ENCODE peak calls at places on chromosomes 7 and 10, in nine cellular contexts. One of them, this sample, is unnamed.

GRCh38 chr7:81990395-81990794 is 220.5 kb upstream of the HGF start:
- DNase-seq in NCI-H1436: no peak
- DNase-seq in HT1080: peak; percentile 85
- DNase-seq in EL: peak; percentile 48
- DNase-seq in PC-9: no peak
- DNase-seq in naive thymus-derived CD4-positive, alpha-beta T cell: no peak
- DNase-seq in GM13976: no peak
- DNase-seq in GM20000: no peak
- DNase-seq in LHCN-M2: peak; percentile 88
- DNase-seq in this sample: no peak

GRCh38 chr7:27141591-27142561 is 1.6 kb downstream of the HOXA5 start:
- DNase-seq in naive thymus-derived CD4-positive, alpha-beta T cell: no peak
- DNase-seq in LHCN-M2: peak; percentile 77
- DNase-seq in GM13976: no peak
- DNase-seq in EL: no peak
- DNase-seq in NCI-H1436: no peak
- DNase-seq in PC-9: no peak
- DNase-seq in HT1080: no peak
- DNase-seq in GM20000: no peak
- DNase-seq in this sample: no peak

GRCh38 chr10:18501198-18501597 is 150.2 kb downstream of the NSUN6 start:
- DNase-seq in LHCN-M2: peak; percentile 54
- DNase-seq in naive thymus-derived CD4-positive, alpha-beta T cell: no peak
- DNase-seq in PC-9: no peak
- DNase-seq in GM13976: peak; percentile 27
- DNase-seq in EL: peak; percentile 59
- DNase-seq in HT1080: peak; percentile 76
- DNase-seq in NCI-H1436: no peak
- DNase-seq in GM20000: peak; percentile 20
- DNase-seq in this sample: no peak

GRCh38 chr10:42551582-42552187 is 86.7 kb downstream of the ZNF33B start:
- DNase-seq in GM13976: no peak
- DNase-seq in EL: no peak
- DNase-seq in GM20000: no peak
- DNase-seq in LHCN-M2: peak; percentile 6
- DNase-seq in PC-9: no peak
- DNase-seq in HT1080: no peak
- DNase-seq in naive thymus-derived CD4-positive, alpha-beta T cell: no peak
- DNase-seq in NCI-H1436: no peak
- DNase-seq in this sample: no peak

GRCh38 chr7:39184387-39184786 is 206.7 kb downstream of the POU6F2 start:
- DNase-seq in PC-9: no peak
- DNase-seq in HT1080: peak; percentile 4
- DNase-seq in naive thymus-derived CD4-positive, alpha-beta T cell: no peak
- DNase-seq in NCI-H1436: no peak
- DNase-seq in LHCN-M2: peak; percentile 2
- DNase-seq in GM13976: no peak
- DNase-seq in GM20000: no peak
- DNase-seq in EL: no peak
- DNase-seq in this sample: no peak

GRCh38 chr10:92689663-92690210 is at the start of gene HHEX:
- DNase-seq in EL: peak; percentile 82
- DNase-seq in GM13976: peak; percentile 89
- DNase-seq in PC-9: peak; percentile 61
- DNase-seq in HT1080: peak; percentile 41
- DNase-seq in LHCN-M2: no peak
- DNase-seq in naive thymus-derived CD4-positive, alpha-beta T cell: no peak
- DNase-seq in GM20000: peak; percentile 90
- DNase-seq in NCI-H1436: peak; percentile 30
- DNase-seq in this sample: peak; percentile 35

GRCh38 chr7:35254496-35255416 is 856 bp upstream of the TBX20 start:
- DNase-seq in LHCN-M2: no peak
- DNase-seq in GM20000: no peak
- DNase-seq in naive thymus-derived CD4-positive, alpha-beta T cell: no peak
- DNase-seq in PC-9: no peak
- DNase-seq in EL: no peak
- DNase-seq in HT1080: no peak
- DNase-seq in NCI-H1436: no peak
- DNase-seq in GM13976: no peak
- DNase-seq in this sample: no peak

GRCh38 chr7:155208681-155209477 is 88.8 kb upstream of the INSIG1 start:
- DNase-seq in GM13976: no peak
- DNase-seq in NCI-H1436: no peak
- DNase-seq in PC-9: peak; percentile 62
- DNase-seq in HT1080: peak; percentile 73
- DNase-seq in GM20000: no peak
- DNase-seq in naive thymus-derived CD4-positive, alpha-beta T cell: no peak
- DNase-seq in EL: peak; percentile 59
- DNase-seq in LHCN-M2: peak; percentile 73
- DNase-seq in this sample: no peak

GRCh38 chr10:113849140-113849803 is 4.6 kb downstream of the DCLRE1A start:
- DNase-seq in GM20000: no peak
- DNase-seq in NCI-H1436: no peak
- DNase-seq in GM13976: no peak
- DNase-seq in HT1080: no peak
- DNase-seq in LHCN-M2: no peak
- DNase-seq in PC-9: no peak
- DNase-seq in naive thymus-derived CD4-positive, alpha-beta T cell: no peak
- DNase-seq in EL: no peak
- DNase-seq in this sample: no peak

GRCh38 chr10:60536529-60537114 is 146.9 kb upstream of the ANK3 start:
- DNase-seq in GM13976: no peak
- DNase-seq in LHCN-M2: peak; percentile 68
- DNase-seq in PC-9: no peak
- DNase-seq in NCI-H1436: no peak
- DNase-seq in HT1080: peak; percentile 85
- DNase-seq in EL: peak; percentile 46
- DNase-seq in naive thymus-derived CD4-positive, alpha-beta T cell: no peak
- DNase-seq in GM20000: no peak
- DNase-seq in this sample: no peak

GRCh38 chr10:17216217-17216900 is 11.7 kb upstream of the VIM start:
- DNase-seq in LHCN-M2: peak; percentile 98
- DNase-seq in NCI-H1436: no peak
- DNase-seq in GM20000: peak; percentile 72
- DNase-seq in GM13976: peak; percentile 62
- DNase-seq in PC-9: peak; percentile 29
- DNase-seq in HT1080: peak; percentile 99
- DNase-seq in EL: peak; percentile 93
- DNase-seq in naive thymus-derived CD4-positive, alpha-beta T cell: no peak
- DNase-seq in this sample: no peak

GRCh38 chr7:2276107-2276506 is 34.1 kb downstream of the NUDT1 start:
- DNase-seq in LHCN-M2: no peak
- DNase-seq in PC-9: no peak
- DNase-seq in naive thymus-derived CD4-positive, alpha-beta T cell: no peak
- DNase-seq in EL: no peak
- DNase-seq in HT1080: no peak
- DNase-seq in NCI-H1436: no peak
- DNase-seq in GM13976: no peak
- DNase-seq in GM20000: no peak
- DNase-seq in this sample: no peak

GRCh38 chr10:90846746-90847145 is 11.1 kb downstream of the HTR7 start:
- DNase-seq in NCI-H1436: no peak
- DNase-seq in PC-9: no peak
- DNase-seq in naive thymus-derived CD4-positive, alpha-beta T cell: no peak
- DNase-seq in LHCN-M2: peak; percentile 63
- DNase-seq in HT1080: no peak
- DNase-seq in GM20000: no peak
- DNase-seq in EL: no peak
- DNase-seq in GM13976: no peak
- DNase-seq in this sample: no peak

GRCh38 chr10:71948496-71949067 is 15.6 kb upstream of the CHST3 start:
- DNase-seq in PC-9: no peak
- DNase-seq in HT1080: no peak
- DNase-seq in LHCN-M2: no peak
- DNase-seq in GM13976: no peak
- DNase-seq in EL: no peak
- DNase-seq in GM20000: no peak
- DNase-seq in naive thymus-derived CD4-positive, alpha-beta T cell: no peak
- DNase-seq in NCI-H1436: no peak
- DNase-seq in this sample: no peak

GRCh38 chr7:28346972-28347371 is 65.3 kb upstream of the CREB5 start:
- DNase-seq in EL: peak; percentile 49
- DNase-seq in naive thymus-derived CD4-positive, alpha-beta T cell: no peak
- DNase-seq in NCI-H1436: no peak
- DNase-seq in GM20000: no peak
- DNase-seq in HT1080: no peak
- DNase-seq in PC-9: no peak
- DNase-seq in GM13976: no peak
- DNase-seq in LHCN-M2: peak; percentile 47
- DNase-seq in this sample: no peak

GRCh38 chr10:70328018-70328417 is 44.2 kb upstream of the NPFFR1 start:
- DNase-seq in GM13976: no peak
- DNase-seq in EL: no peak
- DNase-seq in HT1080: no peak
- DNase-seq in LHCN-M2: no peak
- DNase-seq in GM20000: no peak
- DNase-seq in NCI-H1436: no peak
- DNase-seq in PC-9: no peak
- DNase-seq in naive thymus-derived CD4-positive, alpha-beta T cell: no peak
- DNase-seq in this sample: no peak

GRCh38 chr10:125362966-125363365 is 202.6 kb upstream of the CTBP2 start:
- DNase-seq in HT1080: no peak
- DNase-seq in naive thymus-derived CD4-positive, alpha-beta T cell: no peak
- DNase-seq in PC-9: no peak
- DNase-seq in EL: no peak
- DNase-seq in LHCN-M2: no peak
- DNase-seq in NCI-H1436: no peak
- DNase-seq in GM13976: no peak
- DNase-seq in GM20000: no peak
- DNase-seq in this sample: no peak

GRCh38 chr10:48249763-48250351 is 24.6 kb downstream of the FRMPD2 start:
- DNase-seq in GM13976: peak; percentile 3
- DNase-seq in naive thymus-derived CD4-positive, alpha-beta T cell: no peak
- DNase-seq in PC-9: no peak
- DNase-seq in HT1080: no peak
- DNase-seq in GM20000: no peak
- DNase-seq in NCI-H1436: no peak
- DNase-seq in LHCN-M2: no peak
- DNase-seq in EL: no peak
- DNase-seq in this sample: no peak

GRCh38 chr10:102644066-102644645 is at the start of gene TRIM8:
- DNase-seq in NCI-H1436: no peak
- DNase-seq in naive thymus-derived CD4-positive, alpha-beta T cell: peak; percentile 68
- DNase-seq in LHCN-M2: peak; percentile 52
- DNase-seq in GM13976: peak; percentile 66
- DNase-seq in HT1080: no peak
- DNase-seq in PC-9: no peak
- DNase-seq in EL: peak; percentile 48
- DNase-seq in GM20000: peak; percentile 74
- DNase-seq in this sample: peak; percentile 65

GRCh38 chr10:61096056-61096455 is 152.1 kb upstream of the RHOBTB1 start:
- DNase-seq in GM13976: no peak
- DNase-seq in HT1080: no peak
- DNase-seq in LHCN-M2: no peak
- DNase-seq in GM20000: no peak
- DNase-seq in naive thymus-derived CD4-positive, alpha-beta T cell: no peak
- DNase-seq in EL: no peak
- DNase-seq in PC-9: no peak
- DNase-seq in NCI-H1436: no peak
- DNase-seq in this sample: no peak

GRCh38 chr7:36598056-36598675 is 126.1 kb downstream of the AOAH start:
- DNase-seq in NCI-H1436: no peak
- DNase-seq in HT1080: no peak
- DNase-seq in LHCN-M2: no peak
- DNase-seq in EL: no peak
- DNase-seq in naive thymus-derived CD4-positive, alpha-beta T cell: no peak
- DNase-seq in GM13976: no peak
- DNase-seq in PC-9: no peak
- DNase-seq in GM20000: no peak
- DNase-seq in this sample: no peak

GRCh38 chr10:42951486-42952251 is 125.2 kb upstream of the RET start:
- DNase-seq in GM13976: no peak
- DNase-seq in LHCN-M2: no peak
- DNase-seq in HT1080: no peak
- DNase-seq in GM20000: no peak
- DNase-seq in NCI-H1436: no peak
- DNase-seq in naive thymus-derived CD4-positive, alpha-beta T cell: no peak
- DNase-seq in EL: no peak
- DNase-seq in PC-9: peak; percentile 35
- DNase-seq in this sample: no peak

GRCh38 chr7:100483101-100483727 is 513 bp upstream of the NYAP1 start:
- DNase-seq in NCI-H1436: peak; percentile 67
- DNase-seq in HT1080: peak; percentile 44
- DNase-seq in GM20000: peak; percentile 95
- DNase-seq in GM13976: peak; percentile 91
- DNase-seq in naive thymus-derived CD4-positive, alpha-beta T cell: peak; percentile 85
- DNase-seq in LHCN-M2: peak; percentile 45
- DNase-seq in EL: peak; percentile 58
- DNase-seq in PC-9: peak; percentile 86
- DNase-seq in this sample: peak; percentile 77

GRCh38 chr10:110556993-110557601 is 10.4 kb upstream of the SMC3 start:
- DNase-seq in LHCN-M2: peak; percentile 38
- DNase-seq in HT1080: no peak
- DNase-seq in PC-9: no peak
- DNase-seq in EL: peak; percentile 61
- DNase-seq in NCI-H1436: peak; percentile 25
- DNase-seq in naive thymus-derived CD4-positive, alpha-beta T cell: peak; percentile 67
- DNase-seq in GM20000: peak; percentile 55
- DNase-seq in GM13976: peak; percentile 55
- DNase-seq in this sample: peak; percentile 71

GRCh38 chr7:151978616-151979015 is 22.4 kb downstream of the GALNTL5 start:
- DNase-seq in LHCN-M2: no peak
- DNase-seq in GM13976: no peak
- DNase-seq in PC-9: no peak
- DNase-seq in HT1080: no peak
- DNase-seq in EL: no peak
- DNase-seq in GM20000: no peak
- DNase-seq in NCI-H1436: no peak
- DNase-seq in naive thymus-derived CD4-positive, alpha-beta T cell: no peak
- DNase-seq in this sample: no peak

GRCh38 chr10:43819464-43820225 is 171.0 kb upstream of the ZNF32 start:
- DNase-seq in PC-9: no peak
- DNase-seq in LHCN-M2: no peak
- DNase-seq in EL: no peak
- DNase-seq in NCI-H1436: no peak
- DNase-seq in HT1080: no peak
- DNase-seq in GM20000: no peak
- DNase-seq in naive thymus-derived CD4-positive, alpha-beta T cell: no peak
- DNase-seq in GM13976: no peak
- DNase-seq in this sample: no peak

GRCh38 chr10:118901409-118901808 is 128.1 kb upstream of the NANOS1 start:
- DNase-seq in GM20000: no peak
- DNase-seq in PC-9: no peak
- DNase-seq in EL: no peak
- DNase-seq in GM13976: no peak
- DNase-seq in HT1080: no peak
- DNase-seq in naive thymus-derived CD4-positive, alpha-beta T cell: no peak
- DNase-seq in LHCN-M2: no peak
- DNase-seq in NCI-H1436: no peak
- DNase-seq in this sample: no peak

GRCh38 chr10:44635181-44635580 is 250.3 kb upstream of the CXCL12 start:
- DNase-seq in naive thymus-derived CD4-positive, alpha-beta T cell: no peak
- DNase-seq in HT1080: no peak
- DNase-seq in NCI-H1436: no peak
- DNase-seq in GM20000: no peak
- DNase-seq in LHCN-M2: no peak
- DNase-seq in PC-9: no peak
- DNase-seq in GM13976: no peak
- DNase-seq in EL: no peak
- DNase-seq in this sample: no peak

GRCh38 chr7:27947581-27948278 is 207.8 kb downstream of the TAX1BP1 start:
- DNase-seq in HT1080: no peak
- DNase-seq in NCI-H1436: no peak
- DNase-seq in EL: no peak
- DNase-seq in GM20000: no peak
- DNase-seq in PC-9: no peak
- DNase-seq in naive thymus-derived CD4-positive, alpha-beta T cell: no peak
- DNase-seq in LHCN-M2: peak; percentile 21
- DNase-seq in GM13976: no peak
- DNase-seq in this sample: no peak

GRCh38 chr10:32454148-32454547 is 8.2 kb downstream of the CCDC7 start:
- DNase-seq in GM13976: no peak
- DNase-seq in EL: peak; percentile 1
- DNase-seq in naive thymus-derived CD4-positive, alpha-beta T cell: no peak
- DNase-seq in NCI-H1436: no peak
- DNase-seq in HT1080: no peak
- DNase-seq in LHCN-M2: peak; percentile 46
- DNase-seq in GM20000: no peak
- DNase-seq in PC-9: no peak
- DNase-seq in this sample: no peak

GRCh38 chr7:49597805-49598204 is 175.6 kb upstream of the VWC2 start:
- DNase-seq in HT1080: peak; percentile 34
- DNase-seq in NCI-H1436: no peak
- DNase-seq in EL: no peak
- DNase-seq in GM20000: no peak
- DNase-seq in naive thymus-derived CD4-positive, alpha-beta T cell: no peak
- DNase-seq in LHCN-M2: no peak
- DNase-seq in PC-9: no peak
- DNase-seq in GM13976: no peak
- DNase-seq in this sample: no peak

This sample was measured in CD8-positive, alpha-beta memory T cell.